ENCODE peak calls at places on chromosomes 12 and 14, in ten cellular contexts. S is CD8-positive, alpha-beta memory T cell; K is mucosa of descending colon; E is naive thymus-derived CD4-positive, alpha-beta T cell; Z is lung; L is A549; W is mesendoderm; D is aorta; N is HCT116; Q is left ventricle myocardium inferior. J is an unnamed sample. For H3K4me1, the result is how much of the 10 kb centered on the place peaks cover.

GRCh38 chr12:39236994-39237393 is 205.9 kb downstream of the KIF21A start:
- DNase-seq in S (no peak), K (no peak), E (no peak), Z (no peak), L (peak), W (no peak), D (no peak), N (no peak), Q (no peak), J (no peak)

GRCh38 chr12:108826115-108826806 is 31.1 kb downstream of the SSH1 start:
- DNase-seq in S (no peak), K (peak), E (no peak), Z (no peak), L (no peak), W (peak), D (peak), N (no peak), Q (peak), J (no peak)

GRCh38 chr12:64551676-64552075 is 58.6 kb upstream of the RASSF3 start:
- DNase-seq in S (no peak), K (no peak), E (no peak), Z (no peak), L (no peak), W (no peak), D (no peak), N (no peak), Q (no peak), J (no peak)

GRCh38 chr14:99678198-99678597 is 5.9 kb upstream of the CYP46A1 start:
- DNase-seq in S (no peak), K (no peak), E (no peak), Z (no peak), L (no peak), W (no peak), D (no peak), N (no peak), Q (no peak), J (no peak)

GRCh38 chr12:46369095-46369473 is 3.5 kb downstream of the SLC38A2 start:
- DNase-seq in S (no peak), K (no peak), E (no peak), Z (no peak), L (no peak), W (no peak), D (no peak), N (no peak), Q (no peak), J (no peak)

GRCh38 chr14:70416322-70416716 is 571 bp downstream of the SYNJ2BP start:
- DNase-seq in S (no peak), K (peak), E (no peak), Z (no peak), L (peak), W (no peak), D (no peak), N (no peak), Q (no peak), J (no peak)

GRCh38 chr12:9866786-9867379 is 2.3 kb downstream of the CLEC2B start:
- DNase-seq in S (no peak), K (no peak), E (no peak), Z (no peak), L (no peak), W (no peak), D (no peak), N (no peak), Q (no peak), J (no peak)

GRCh38 chr14:99384446-99385417 is 95.9 kb downstream of the SETD3 start:
- DNase-seq in S (no peak), K (no peak), E (no peak), Z (no peak), L (no peak), W (no peak), D (peak), N (no peak), Q (no peak), J (no peak)

GRCh38 chr14:45651906-45652305 is 398.9 kb upstream of the MIS18BP1 start:
- DNase-seq in S (no peak), K (no peak), E (no peak), Z (no peak), L (no peak), W (no peak), D (no peak), N (no peak), Q (no peak), J (no peak)

GRCh38 chr14:36068777-36069534 is 107.6 kb downstream of the PTCSC3 start:
- DNase-seq in S (no peak), K (no peak), E (no peak), Z (no peak), L (peak), W (no peak), D (no peak), N (no peak), Q (no peak), J (peak)

GRCh38 chr14:58138719-58139482 is 13.1 kb downstream of the ARMH4 start:
- DNase-seq in S (no peak), K (no peak), E (no peak), Z (no peak), L (no peak), W (no peak), D (no peak), N (no peak), Q (no peak), J (no peak)

GRCh38 chr12:5507536-5507935 is 75.6 kb downstream of the NTF3 start:
- DNase-seq in S (no peak), K (no peak), E (no peak), Z (no peak), L (no peak), W (no peak), D (no peak), N (no peak), Q (no peak), J (no peak)

DNA sequence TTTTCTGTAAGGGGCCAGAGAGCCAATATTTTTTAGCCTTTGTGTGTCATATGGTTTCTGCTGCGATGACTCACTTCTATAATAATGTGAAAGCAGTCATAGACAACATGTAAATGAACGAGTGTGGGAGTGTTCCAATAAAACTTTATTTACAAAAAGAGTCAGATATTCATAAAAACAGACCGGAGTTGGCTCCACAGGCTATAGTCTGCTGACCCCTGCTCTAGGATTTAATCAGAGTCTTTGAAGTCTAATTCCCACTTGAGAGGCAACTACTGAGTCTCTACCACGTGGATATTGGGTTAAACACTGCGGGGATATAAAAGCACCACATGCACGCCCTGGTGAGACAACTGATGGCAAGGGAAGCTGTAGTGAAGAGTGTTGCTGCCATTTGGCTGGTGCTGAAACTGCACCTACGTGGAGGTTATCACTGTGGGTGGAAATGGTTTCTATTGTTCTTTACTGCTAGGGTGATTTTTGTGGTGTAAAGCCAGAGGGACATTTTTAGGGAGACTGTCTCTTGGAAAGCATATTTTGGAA is 3.6 kb upstream of the NINJ2 start:
- DNase-seq in S (peak), K (no peak), E (no peak), Z (no peak), L (no peak), W (no peak), D (no peak), N (no peak), Q (no peak), J (no peak)
- H3K4me1 ChIP-seq in S (under half), K (under half), E (under half), Z (under half), L (under half), W (under half), D (under half), N (under half), Q (under half), J (under half)

DNA sequence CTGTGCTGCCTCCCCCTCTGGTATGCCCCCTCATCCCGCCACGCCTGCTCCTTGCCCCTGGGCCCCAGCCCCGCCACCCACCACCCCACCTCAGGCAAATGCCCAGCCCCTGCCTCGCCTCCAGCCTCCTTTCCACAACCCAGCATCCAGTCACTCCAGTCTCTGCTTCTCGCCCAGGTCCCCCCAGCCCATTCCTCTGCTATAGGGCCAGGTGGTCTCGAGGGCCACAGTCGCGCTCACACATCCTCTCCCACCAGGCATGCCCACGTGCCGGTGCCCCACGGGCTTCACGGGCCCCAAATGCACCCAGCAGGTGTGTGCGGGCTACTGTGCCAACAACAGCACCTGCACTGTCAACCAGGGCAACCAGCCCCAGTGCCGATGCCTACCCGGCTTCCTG is 6.1 kb upstream of the NXPH4 start:
- DNase-seq in S (no peak), K (no peak), E (no peak), Z (no peak), L (no peak), W (no peak), D (no peak), N (no peak), Q (no peak), J (no peak)
- H3K4me1 ChIP-seq in S (under half), K (under half), E (under half), Z (under half), L (under half), W (under half), D (under half), N (under half), Q (half or more), J (under half)

DNA sequence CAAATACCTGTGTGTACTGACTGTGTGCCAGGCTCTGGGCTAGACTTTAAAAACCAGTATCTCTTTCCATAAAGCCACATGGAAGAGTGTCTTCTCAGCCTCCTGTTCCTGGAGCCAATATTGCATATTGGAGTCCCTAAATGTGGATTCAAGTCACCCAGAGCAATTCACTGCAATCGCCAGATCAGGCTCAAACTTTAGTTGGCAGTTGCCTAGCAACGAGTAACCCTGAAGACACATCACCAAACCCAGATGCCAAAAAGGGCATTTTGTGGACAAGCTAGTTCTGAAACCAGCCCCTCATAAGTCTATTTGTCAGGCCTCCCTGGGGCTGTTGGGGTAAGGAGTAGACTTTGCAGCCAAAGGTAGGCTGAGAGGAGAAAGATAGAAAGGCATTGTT is 13.7 kb downstream of the DPF3 start:
- DNase-seq in S (no peak), K (no peak), E (no peak), Z (no peak), L (no peak), W (peak), D (no peak), N (no peak), Q (no peak), J (no peak)
- H3K4me1 ChIP-seq in S (under half), K (under half), E (under half), Z (under half), L (under half), W (under half), D (under half), N (under half), Q (half or more), J (under half)

GRCh38 chr14:90644882-90645281 is 171.3 kb downstream of the TTC7B start:
- DNase-seq in S (no peak), K (no peak), E (no peak), Z (no peak), L (no peak), W (no peak), D (no peak), N (no peak), Q (peak), J (no peak)

GRCh38 chr14:90649557-90650135 is 166.6 kb downstream of the TTC7B start:
- DNase-seq in S (no peak), K (no peak), E (no peak), Z (no peak), L (no peak), W (no peak), D (no peak), N (no peak), Q (no peak), J (no peak)

GRCh38 chr14:90649096-90649495 is 167.1 kb downstream of the TTC7B start:
- DNase-seq in S (no peak), K (no peak), E (no peak), Z (no peak), L (no peak), W (no peak), D (no peak), N (no peak), Q (no peak), J (no peak)

GRCh38 chr14:90645842-90646443 is 170.3 kb downstream of the TTC7B start:
- DNase-seq in S (no peak), K (no peak), E (no peak), Z (peak), L (peak), W (peak), D (no peak), N (peak), Q (no peak), J (peak)

DNA sequence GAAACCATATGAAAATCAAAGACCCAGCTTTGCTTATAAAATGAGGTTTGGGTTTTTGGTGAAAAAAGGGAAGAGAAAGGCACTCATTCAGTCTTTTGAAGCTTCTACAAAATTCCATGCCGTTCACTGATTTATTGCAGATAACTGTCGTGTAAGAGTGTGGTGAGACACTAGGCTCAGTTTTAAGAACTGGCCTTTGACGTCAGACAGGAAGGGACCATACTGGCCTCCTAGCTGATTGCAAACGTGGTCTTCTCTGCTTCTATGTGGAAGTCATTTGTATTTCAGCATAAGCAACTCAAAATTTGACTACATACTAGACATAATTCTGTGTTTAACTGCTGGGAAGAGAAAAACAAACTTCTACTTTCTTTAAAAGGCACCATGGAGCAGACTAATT is 168.8 kb downstream of the TTC7B start:
- DNase-seq in S (no peak), K (no peak), E (no peak), Z (no peak), L (no peak), W (no peak), D (no peak), N (no peak), Q (no peak), J (no peak)
- H3K4me1 ChIP-seq in S (under half), K (under half), E (under half), Z (under half), L (under half), W (under half), D (under half), N (under half), Q (under half), J (under half)

DNA sequence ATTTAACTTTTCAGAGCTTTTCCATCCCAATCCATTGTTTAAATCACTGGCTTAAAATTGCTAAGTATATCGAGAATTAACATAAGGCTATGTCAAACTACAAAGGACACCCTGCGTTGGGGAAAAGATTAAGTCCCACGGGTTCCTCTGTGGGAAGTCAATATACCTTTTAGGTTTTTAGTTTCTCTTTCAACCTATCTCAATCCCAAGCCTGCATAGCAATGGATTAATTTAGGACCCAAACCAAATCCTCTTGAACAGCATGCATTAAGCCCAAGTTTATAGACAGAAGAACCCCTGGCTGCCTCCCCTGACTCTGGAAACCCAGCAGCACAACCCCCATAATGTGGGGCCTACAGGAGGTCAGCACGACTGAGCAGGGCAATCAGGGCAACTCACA is 6.3 kb downstream of the CDCA4 start:
- DNase-seq in S (no peak), K (no peak), E (no peak), Z (no peak), L (no peak), W (no peak), D (no peak), N (no peak), Q (no peak), J (no peak)
- H3K4me1 ChIP-seq in S (under half), K (under half), E (under half), Z (under half), L (half or more), W (under half), D (under half), N (under half), Q (under half), J (under half)

GRCh38 chr12:53074999-53075370 is 4.2 kb downstream of the SPRYD3 start:
- DNase-seq in S (peak), K (no peak), E (no peak), Z (no peak), L (no peak), W (no peak), D (peak), N (no peak), Q (no peak), J (no peak)
- H3K4me1 ChIP-seq in S (under half), K (under half), E (under half), Z (under half), L (under half), W (under half), D (under half), N (under half), Q (half or more), J (under half)